ENCODE peak calls at places on chromosomes 11 and 22, in seven cellular contexts. One of them, this sample, is unnamed.

GRCh38 chr11:65117206-65118096 is at the start of gene ZNHIT2:
- DNase-seq in neuronal stem cell: peak; percentile 99
- DNase-seq in mesenchymal stem cell: peak; percentile 98
- DNase-seq in mesendoderm: peak; percentile 99
- DNase-seq in trophoblast cell: peak; percentile 100
- DNase-seq in H9: peak; percentile 99
- DNase-seq in H1: peak; percentile 98
- DNase-seq in this sample: peak; percentile 98

GRCh38 chr11:134207538-134208239 is 16.1 kb downstream of the NCAPD3 start:
- DNase-seq in mesendoderm: peak; percentile 38
- DNase-seq in neuronal stem cell: no peak
- DNase-seq in trophoblast cell: peak; percentile 64
- DNase-seq in H9: peak; percentile 45
- DNase-seq in mesenchymal stem cell: peak; percentile 35
- DNase-seq in H1: no peak
- DNase-seq in this sample: no peak

GRCh38 chr22:19691721-19692341 is 22.5 kb upstream of the SEPTIN5 start:
- DNase-seq in trophoblast cell: peak; percentile 87
- DNase-seq in mesendoderm: peak; percentile 83
- DNase-seq in H1: no peak
- DNase-seq in H9: peak; percentile 63
- DNase-seq in mesenchymal stem cell: peak; percentile 82
- DNase-seq in neuronal stem cell: no peak
- DNase-seq in this sample: peak; percentile 61

GRCh38 chr22:24996420-24996952 is 44.0 kb downstream of the KIAA1671 start:
- DNase-seq in mesendoderm: peak; percentile 100
- DNase-seq in H9: peak; percentile 94
- DNase-seq in neuronal stem cell: peak; percentile 41
- DNase-seq in mesenchymal stem cell: peak; percentile 94
- DNase-seq in H1: peak; percentile 75
- DNase-seq in trophoblast cell: peak; percentile 25
- DNase-seq in this sample: no peak

GRCh38 chr22:46012881-46013281 is 35.9 kb upstream of the WNT7B start:
- DNase-seq in mesendoderm: no peak
- DNase-seq in H9: no peak
- DNase-seq in H1: no peak
- DNase-seq in neuronal stem cell: no peak
- DNase-seq in trophoblast cell: no peak
- DNase-seq in mesenchymal stem cell: no peak
- DNase-seq in this sample: no peak

GRCh38 chr11:120391854-120392253 is 55.6 kb downstream of the ARHGEF12 start:
- DNase-seq in trophoblast cell: no peak
- DNase-seq in mesenchymal stem cell: peak; percentile 53
- DNase-seq in H9: no peak
- DNase-seq in mesendoderm: no peak
- DNase-seq in neuronal stem cell: no peak
- DNase-seq in H1: no peak
- DNase-seq in this sample: peak; percentile 30

GRCh38 chr11:58658553-58659080 is 36.2 kb downstream of the CNTF start:
- DNase-seq in H9: no peak
- DNase-seq in mesendoderm: no peak
- DNase-seq in H1: no peak
- DNase-seq in neuronal stem cell: no peak
- DNase-seq in trophoblast cell: no peak
- DNase-seq in mesenchymal stem cell: no peak
- DNase-seq in this sample: no peak

GRCh38 chr22:23263651-23264555 is 83.6 kb downstream of the BCR start:
- DNase-seq in neuronal stem cell: no peak
- DNase-seq in mesenchymal stem cell: no peak
- DNase-seq in trophoblast cell: no peak
- DNase-seq in mesendoderm: no peak
- DNase-seq in H1: no peak
- DNase-seq in H9: no peak
- DNase-seq in this sample: no peak

GRCh38 chr11:16862733-16863132 is 124.3 kb downstream of the C11orf58 start:
- DNase-seq in neuronal stem cell: no peak
- DNase-seq in mesenchymal stem cell: no peak
- DNase-seq in mesendoderm: no peak
- DNase-seq in H9: no peak
- DNase-seq in H1: no peak
- DNase-seq in trophoblast cell: peak; percentile 98
- DNase-seq in this sample: no peak

GRCh38 chr11:127182586-127183203 is 182.1 kb upstream of the KIRREL3 start:
- DNase-seq in H1: no peak
- DNase-seq in mesenchymal stem cell: no peak
- DNase-seq in trophoblast cell: no peak
- DNase-seq in H9: no peak
- DNase-seq in neuronal stem cell: no peak
- DNase-seq in mesendoderm: peak; percentile 92
- DNase-seq in this sample: no peak

GRCh38 chr22:25942989-25943411 is 201.0 kb downstream of the MYO18B start:
- DNase-seq in trophoblast cell: no peak
- DNase-seq in neuronal stem cell: no peak
- DNase-seq in mesenchymal stem cell: no peak
- DNase-seq in H9: peak; percentile 68
- DNase-seq in mesendoderm: peak; percentile 56
- DNase-seq in H1: no peak
- DNase-seq in this sample: no peak

GRCh38 chr11:2825261-2825885 is 60.2 kb downstream of the CDKN1C start:
- DNase-seq in mesenchymal stem cell: peak; percentile 78
- DNase-seq in mesendoderm: no peak
- DNase-seq in H9: no peak
- DNase-seq in neuronal stem cell: no peak
- DNase-seq in trophoblast cell: peak; percentile 80
- DNase-seq in H1: no peak
- DNase-seq in this sample: peak; percentile 74

GRCh38 chr22:25049770-25050169 is 97.3 kb downstream of the KIAA1671 start:
- DNase-seq in mesenchymal stem cell: no peak
- DNase-seq in H9: no peak
- DNase-seq in trophoblast cell: peak; percentile 75
- DNase-seq in H1: no peak
- DNase-seq in mesendoderm: no peak
- DNase-seq in neuronal stem cell: no peak
- DNase-seq in this sample: no peak

GRCh38 chr11:131770801-131771200 is 400.4 kb downstream of the NTM start:
- DNase-seq in mesenchymal stem cell: peak; percentile 14
- DNase-seq in H1: no peak
- DNase-seq in trophoblast cell: no peak
- DNase-seq in neuronal stem cell: no peak
- DNase-seq in H9: no peak
- DNase-seq in mesendoderm: no peak
- DNase-seq in this sample: peak; percentile 71

GRCh38 chr22:25054943-25055511 is 102.5 kb downstream of the KIAA1671 start:
- DNase-seq in neuronal stem cell: no peak
- DNase-seq in H1: no peak
- DNase-seq in mesendoderm: no peak
- DNase-seq in trophoblast cell: peak; percentile 46
- DNase-seq in mesenchymal stem cell: peak; percentile 15
- DNase-seq in H9: no peak
- DNase-seq in this sample: no peak

DNA sequence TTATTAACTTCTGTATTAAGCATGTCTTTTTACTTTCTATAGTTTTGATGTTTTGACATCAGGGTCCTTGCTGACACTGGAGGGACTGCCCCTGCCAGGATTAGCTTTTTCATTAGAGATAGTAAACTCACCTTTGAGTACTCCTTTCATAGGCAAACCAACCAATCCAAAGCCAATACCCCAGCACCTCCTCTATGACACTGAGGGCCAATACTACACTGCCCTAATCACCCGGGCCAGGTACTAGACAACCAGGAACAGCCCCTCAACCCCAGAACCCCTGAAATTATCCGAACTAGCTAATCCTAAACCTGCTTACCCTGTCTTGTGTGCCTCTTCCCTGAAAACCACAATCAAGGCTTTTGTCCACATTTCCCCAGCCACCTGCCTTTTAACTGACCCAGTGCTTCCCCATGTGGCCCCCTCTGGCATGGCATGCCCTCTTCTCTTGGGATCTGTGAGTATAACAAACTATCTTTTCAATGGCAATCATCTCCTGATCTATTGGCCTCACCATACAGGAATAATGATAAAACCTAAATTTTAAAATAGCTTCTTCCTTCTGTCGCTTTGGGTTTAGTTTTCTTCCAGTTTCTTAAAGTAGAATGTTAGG is 31.2 kb downstream of the RAB6A start:
- DNase-seq in neuronal stem cell: peak; percentile 43
- DNase-seq in H1: peak; percentile 33
- DNase-seq in mesendoderm: peak; percentile 76
- DNase-seq in H9: peak; percentile 64
- DNase-seq in mesenchymal stem cell: peak; percentile 30
- DNase-seq in trophoblast cell: peak; percentile 32
- DNase-seq in this sample: no peak
- H3K4ac ChIP-seq in neuronal stem cell: no peak overlapping the region
- H3K4ac ChIP-seq in H1: no peak overlapping the region
- H3K4ac ChIP-seq in mesendoderm: no peak overlapping the region
- H3K4ac ChIP-seq in H9: no peak overlapping the region
- H3K4ac ChIP-seq in mesenchymal stem cell: no peak overlapping the region
- H3K4ac ChIP-seq in trophoblast cell: peak overlapping the region; percentile 6
- H3K4ac ChIP-seq in this sample: no peak overlapping the region

GRCh38 chr11:19658344-19658743 is 54.3 kb upstream of the NAV2 start:
- DNase-seq in neuronal stem cell: no peak
- DNase-seq in mesenchymal stem cell: no peak
- DNase-seq in trophoblast cell: no peak
- DNase-seq in H1: no peak
- DNase-seq in H9: no peak
- DNase-seq in mesendoderm: no peak
- DNase-seq in this sample: no peak
- H3K4ac ChIP-seq in neuronal stem cell: no peak overlapping the region
- H3K4ac ChIP-seq in mesenchymal stem cell: no peak overlapping the region
- H3K4ac ChIP-seq in trophoblast cell: no peak overlapping the region
- H3K4ac ChIP-seq in H1: no peak overlapping the region
- H3K4ac ChIP-seq in H9: no peak overlapping the region
- H3K4ac ChIP-seq in mesendoderm: no peak overlapping the region
- H3K4ac ChIP-seq in this sample: no peak overlapping the region

DNA sequence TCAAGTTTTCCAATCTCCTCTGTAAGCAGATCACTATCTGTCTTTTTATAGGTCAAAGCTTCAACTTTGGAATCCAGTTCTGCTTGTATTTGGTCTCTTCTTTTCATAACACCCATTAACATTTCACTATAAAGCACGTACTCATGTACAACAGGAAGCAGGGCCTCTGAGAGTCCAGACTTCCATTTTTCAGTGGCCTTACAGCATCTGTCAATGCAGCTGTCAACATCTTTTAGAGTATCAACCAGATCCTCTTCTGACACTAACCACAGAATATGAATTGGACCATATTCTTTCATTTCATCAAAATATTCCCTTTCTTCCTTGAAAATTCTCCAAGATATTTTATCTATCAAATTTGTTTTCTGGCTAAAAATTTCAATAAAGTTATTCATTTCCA is 24.7 kb upstream of the SLN start:
- DNase-seq in H1: no peak
- DNase-seq in mesendoderm: no peak
- DNase-seq in mesenchymal stem cell: no peak
- DNase-seq in H9: no peak
- DNase-seq in neuronal stem cell: no peak
- DNase-seq in trophoblast cell: peak; percentile 85
- DNase-seq in this sample: no peak
- H3K4ac ChIP-seq in H1: no peak overlapping the region
- H3K4ac ChIP-seq in mesendoderm: no peak overlapping the region
- H3K4ac ChIP-seq in mesenchymal stem cell: no peak overlapping the region
- H3K4ac ChIP-seq in H9: no peak overlapping the region
- H3K4ac ChIP-seq in neuronal stem cell: no peak overlapping the region
- H3K4ac ChIP-seq in trophoblast cell: no peak overlapping the region
- H3K4ac ChIP-seq in this sample: no peak overlapping the region

GRCh38 chr11:112666253-112666652 is 295.0 kb upstream of the NCAM1 start:
- DNase-seq in H1: no peak
- DNase-seq in trophoblast cell: no peak
- DNase-seq in H9: no peak
- DNase-seq in mesendoderm: no peak
- DNase-seq in mesenchymal stem cell: no peak
- DNase-seq in neuronal stem cell: no peak
- DNase-seq in this sample: no peak
- H3K4ac ChIP-seq in H1: no peak overlapping the region
- H3K4ac ChIP-seq in trophoblast cell: no peak overlapping the region
- H3K4ac ChIP-seq in H9: no peak overlapping the region
- H3K4ac ChIP-seq in mesendoderm: no peak overlapping the region
- H3K4ac ChIP-seq in mesenchymal stem cell: no peak overlapping the region
- H3K4ac ChIP-seq in neuronal stem cell: no peak overlapping the region
- H3K4ac ChIP-seq in this sample: no peak overlapping the region

This sample was measured in IMR-90.